ENCODE peak calls at places on chromosomes 2 and 18, in five cellular contexts. H is activated CD8-positive, alpha-beta memory T cell treated with anti-CD3 and anti-CD28 coated beads for 4 hours; T is astrocyte of the spinal cord; P is adrenal gland; K is Daoy. N is an unnamed sample.

GRCh38 chr2:110946892-110947291 is 173.8 kb upstream of the BCL2L11 start:
- DNase-seq in H (no peak), T (no peak), P (no peak), K (no peak), N (no peak)

GRCh38 chr2:101145406-101145805 is 5.8 kb downstream of the TBC1D8 start:
- DNase-seq in H (no peak), T (peak; percentile 29), P (no peak), K (peak; percentile 52), N (peak; percentile 72)

GRCh38 chr18:45806226-45806625 is 19.2 kb upstream of the SIGLEC15 start:
- DNase-seq in H (no peak), T (peak; percentile 61), P (no peak), K (peak; percentile 57), N (no peak)

GRCh38 chr2:158131919-158132566 is 30.4 kb downstream of the UPP2 start:
- DNase-seq in H (no peak), T (no peak), P (no peak), K (no peak), N (no peak)

GRCh38 chr2:60641866-60642788 is 88.7 kb upstream of the BCL11A start:
- DNase-seq in H (no peak), T (peak; percentile 51), P (no peak), K (peak; percentile 35), N (no peak)

GRCh38 chr2:239964399-239965185 is 60.5 kb downstream of the NDUFA10 start:
- DNase-seq in H (no peak), T (no peak), P (no peak), K (no peak), N (no peak)

GRCh38 chr2:237411683-237412349 is 2.1 kb downstream of the COL6A3 start:
- DNase-seq in H (no peak), T (no peak), P (no peak), K (peak; percentile 60), N (peak; percentile 55)

GRCh38 chr18:40124107-40124506 is 1830.9 kb upstream of the PIK3C3 start:
- DNase-seq in H (no peak), T (peak; percentile 84), P (no peak), K (no peak), N (no peak)

GRCh38 chr2:144595279-144595678 is 75.4 kb upstream of the ZEB2 start:
- DNase-seq in H (no peak), T (no peak), P (no peak), K (no peak), N (no peak)

GRCh38 chr2:175981546-175981945 is 20.5 kb downstream of the LNPK start:
- DNase-seq in H (no peak), T (no peak), P (no peak), K (no peak), N (no peak)

GRCh38 chr2:198640463-198640862 is 817.3 kb downstream of the SATB2 start:
- DNase-seq in H (no peak), T (no peak), P (no peak), K (no peak), N (no peak)

GRCh38 chr2:127196998-127197397 is 23.1 kb downstream of the CYP27C1 start:
- DNase-seq in H (no peak), T (no peak), P (no peak), K (no peak), N (no peak)

GRCh38 chr2:12613137-12613912 is 103.4 kb upstream of the TRIB2 start:
- DNase-seq in H (no peak), T (no peak), P (no peak), K (no peak), N (no peak)

GRCh38 chr2:160583162-160583522 is 89.5 kb upstream of the RBMS1 start:
- DNase-seq in H (no peak), T (peak; percentile 74), P (no peak), K (peak; percentile 6), N (no peak)

GRCh38 chr2:218438601-218439000 is 19.7 kb downstream of the VIL1 start:
- DNase-seq in H (no peak), T (no peak), P (no peak), K (no peak), N (peak; percentile 24)

GRCh38 chr2:108829916-108830315 is 43.3 kb downstream of the CCDC138 start:
- DNase-seq in H (no peak), T (no peak), P (no peak), K (no peak), N (no peak)

GRCh38 chr2:233674995-233675394 is 3.3 kb downstream of the UGT1A9 start:
- DNase-seq in H (no peak), T (no peak), P (no peak), K (no peak), N (no peak)

GRCh38 chr2:95384854-95385569 is 17.5 kb upstream of the FAHD2A start:
- DNase-seq in H (no peak), T (no peak), P (peak; percentile 49), K (no peak), N (no peak)

GRCh38 chr2:45898819-45899218 is 247.3 kb downstream of the PRKCE start:
- DNase-seq in H (no peak), T (no peak), P (peak; percentile 70), K (no peak), N (no peak)

GRCh38 chr18:64091526-64091925 is 57.4 kb downstream of the LINC00305 start:
- DNase-seq in H (no peak), T (no peak), P (no peak), K (no peak), N (no peak)

GRCh38 chr2:17644997-17645715 is 104.7 kb downstream of the VSNL1 start:
- DNase-seq in H (no peak), T (no peak), P (no peak), K (peak; percentile 66), N (peak; percentile 63)

GRCh38 chr2:241256168-241256545 is 59.3 kb downstream of the HDLBP start:
- DNase-seq in H (no peak), T (no peak), P (no peak), K (no peak), N (no peak)

GRCh38 chr2:216653093-216653799 is 20.0 kb downstream of the IGFBP2 start:
- DNase-seq in H (no peak), T (no peak), P (no peak), K (no peak), N (no peak)

GRCh38 chr2:241724259-241724974 is 10.0 kb upstream of the D2HGDH start:
- DNase-seq in H (no peak), T (no peak), P (no peak), K (no peak), N (no peak)

GRCh38 chr2:128292599-128293425 is 25.9 kb downstream of the HS6ST1 start:
- DNase-seq in H (no peak), T (peak; percentile 62), P (peak; percentile 93), K (peak; percentile 19), N (peak; percentile 35)

GRCh38 chr18:23943104-23943503 is 71.5 kb upstream of the TTC39C start:
- DNase-seq in H (no peak), T (no peak), P (no peak), K (no peak), N (no peak)

GRCh38 chr2:214695789-214696188 is 113.7 kb downstream of the BARD1 start:
- DNase-seq in H (no peak), T (no peak), P (no peak), K (no peak), N (no peak)

GRCh38 chr18:34092796-34093195 is 131.9 kb downstream of the NOL4 start:
- DNase-seq in H (no peak), T (no peak), P (no peak), K (no peak), N (no peak)

GRCh38 chr2:181241366-181241765 is 215.8 kb upstream of the ITGA4 start:
- DNase-seq in H (no peak), T (no peak), P (no peak), K (no peak), N (no peak)

GRCh38 chr18:6145645-6146308 is 250.5 kb upstream of the TMEM200C start:
- DNase-seq in H (no peak), T (no peak), P (no peak), K (no peak), N (no peak)

GRCh38 chr18:41146301-41146700 is 808.7 kb upstream of the PIK3C3 start:
- DNase-seq in H (no peak), T (no peak), P (no peak), K (no peak), N (no peak)

GRCh38 chr2:10787176-10787968 is 25.2 kb downstream of the PDIA6 start:
- DNase-seq in H (no peak), T (no peak), P (peak; percentile 54), K (no peak), N (no peak)

GRCh38 chr2:11876436-11876835 is 130.0 kb downstream of the LPIN1 start:
- DNase-seq in H (no peak), T (no peak), P (no peak), K (no peak), N (no peak)

GRCh38 chr2:143686585-143687164 is 557.5 kb downstream of the ARHGAP15 start:
- DNase-seq in H (no peak), T (peak; percentile 58), P (no peak), K (peak; percentile 5), N (no peak)

GRCh38 chr2:169815849-169816248 is 8.9 kb downstream of the METTL5 start:
- DNase-seq in H (no peak), T (peak; percentile 91), P (no peak), K (peak; percentile 74), N (peak; percentile 19)

GRCh38 chr2:229033816-229034215 is 237.3 kb downstream of the PID1 start:
- DNase-seq in H (no peak), T (no peak), P (no peak), K (no peak), N (no peak)

GRCh38 chr2:214830794-214831346 is 21.4 kb upstream of the BARD1 start:
- DNase-seq in H (no peak), T (peak; percentile 25), P (no peak), K (no peak), N (no peak)

GRCh38 chr2:105104208-105104731 is 66.4 kb downstream of the MRPS9 start:
- DNase-seq in H (no peak), T (peak; percentile 89), P (no peak), K (peak; percentile 88), N (no peak)

GRCh38 chr2:20208487-20208882 is 16.4 kb downstream of the SDC1 start:
- DNase-seq in H (no peak), T (no peak), P (no peak), K (no peak), N (no peak)

N was measured in MG63.